ENCODE peak calls at places on chromosomes 3 and 15, in six cellular contexts. O is GM20000, T is M059J, G is endodermal cell, P is skeletal muscle cell, R is midbrain. J is an unnamed sample.

GRCh38 chr3:9420850-9421549 is 23.6 kb downstream of the SETD5 start:
- DNase-seq in O (no peak), G (no peak), R (no peak), P (no peak), T (peak), J (no peak)

GRCh38 chr15:101613130-101614000 is 38.8 kb downstream of the TM2D3 start:
- DNase-seq in R (peak), T (peak), P (peak), O (no peak), G (no peak), J (no peak)

GRCh38 chr3:80213076-80213475 is 445.3 kb upstream of the ROBO1 start:
- DNase-seq in R (no peak), G (no peak), T (no peak), O (no peak), P (peak), J (no peak)

GRCh38 chr3:104291878-104292277 is 1074.8 kb upstream of the ALCAM start:
- DNase-seq in G (no peak), O (no peak), P (no peak), R (no peak), T (peak), J (no peak)

GRCh38 chr3:139113766-139114165 is 69.1 kb upstream of the PRR23C start:
- DNase-seq in O (no peak), T (no peak), P (no peak), G (no peak), R (no peak), J (no peak)

GRCh38 chr3:188158731-188159355 is 4.9 kb downstream of the LPP start:
- DNase-seq in G (no peak), R (no peak), P (no peak), O (no peak), T (no peak), J (no peak)

GRCh38 chr3:70120360-70120966 is 120.9 kb downstream of the SAMMSON start:
- DNase-seq in O (peak), G (peak), P (no peak), R (peak), T (peak), J (peak)

GRCh38 chr3:45545476-45545875 is 49.1 kb upstream of the LIMD1 start:
- DNase-seq in O (no peak), R (peak), P (no peak), T (peak), G (peak), J (no peak)

GRCh38 chr15:68054658-68055223 is 626 bp downstream of the PIAS1 start:
- DNase-seq in T (peak), G (peak), P (no peak), O (peak), R (peak), J (peak)

GRCh38 chr3:15295506-15295905 is 36.9 kb downstream of the SH3BP5 start:
- DNase-seq in R (no peak), O (no peak), G (no peak), P (no peak), T (peak), J (no peak)

GRCh38 chr3:110579841-110580550 is 491.6 kb upstream of the NECTIN3 start:
- DNase-seq in R (no peak), O (no peak), P (no peak), T (peak), G (no peak), J (no peak)

GRCh38 chr15:39874890-39875549 is 45.0 kb downstream of the GPR176 start:
- DNase-seq in R (peak), G (peak), T (peak), P (no peak), O (no peak), J (no peak)

GRCh38 chr15:31280037-31280830 is 46.4 kb upstream of the KLF13 start:
- DNase-seq in G (peak), P (no peak), R (peak), T (no peak), O (no peak), J (peak)

GRCh38 chr15:52112203-52112750 is 298 bp downstream of the BCL2L10 start:
- DNase-seq in P (no peak), T (no peak), R (no peak), G (peak), O (peak), J (peak)

GRCh38 chr15:93974804-93975481 is 256.4 kb upstream of the MCTP2 start:
- DNase-seq in O (no peak), R (peak), G (peak), P (peak), T (peak), J (peak)

GRCh38 chr3:44825264-44825925 is 36.3 kb upstream of the TMEM42 start:
- DNase-seq in P (peak), T (peak), G (no peak), O (peak), R (no peak), J (no peak)

GRCh38 chr15:74265046-74265639 is 29.0 kb downstream of the CCDC33 start:
- DNase-seq in P (no peak), G (peak), O (peak), T (peak), R (no peak), J (peak)

GRCh38 chr3:14494973-14495300 is 45.2 kb downstream of the GRIP2 start:
- DNase-seq in R (no peak), T (no peak), O (no peak), P (no peak), G (no peak), J (no peak)

GRCh38 chr3:95442766-95443165 is 1371.6 kb upstream of the EPHA6 start:
- DNase-seq in R (no peak), O (no peak), P (no peak), G (no peak), T (no peak), J (no peak)

GRCh38 chr15:92663250-92663951 is 7.8 kb upstream of the FAM174B start:
- DNase-seq in G (peak), P (no peak), R (no peak), O (peak), T (peak), J (no peak)

GRCh38 chr3:53109822-53110771 is 20.1 kb downstream of the RFT1 start:
- DNase-seq in O (peak), T (no peak), G (peak), R (peak), P (peak), J (peak)

GRCh38 chr3:104992618-104993017 is 374.1 kb upstream of the ALCAM start:
- DNase-seq in G (no peak), R (no peak), O (no peak), T (no peak), P (no peak), J (no peak)

GRCh38 chr3:44883999-44884431 is 9.6 kb downstream of the TGM4 start:
- DNase-seq in O (no peak), G (peak), R (no peak), P (peak), T (peak), J (no peak)

GRCh38 chr3:178507507-178508442 is 28.5 kb upstream of the KCNMB2 start:
- DNase-seq in O (no peak), T (no peak), P (no peak), G (no peak), R (no peak), J (no peak)

GRCh38 chr15:62909257-62909656 is 133.3 kb upstream of the TPM1 start:
- DNase-seq in R (no peak), P (no peak), T (no peak), G (no peak), O (no peak), J (no peak)

GRCh38 chr3:105032541-105032940 is 334.2 kb upstream of the ALCAM start:
- DNase-seq in P (no peak), T (no peak), O (no peak), R (no peak), G (no peak), J (no peak)

GRCh38 chr3:183094711-183095110 is 4.6 kb downstream of the MCCC1 start:
- DNase-seq in G (no peak), O (no peak), P (no peak), T (peak), R (no peak), J (no peak)

GRCh38 chr3:37099469-37099868 is 74.9 kb downstream of the LRRFIP2 start:
- DNase-seq in R (no peak), G (no peak), O (no peak), P (no peak), T (no peak), J (no peak)

GRCh38 chr3:14483286-14483685 is 56.9 kb downstream of the GRIP2 start:
- DNase-seq in T (no peak), R (no peak), G (no peak), P (no peak), O (no peak), J (no peak)

GRCh38 chr3:28575748-28576589 is 227.3 kb upstream of the AZI2 start:
- DNase-seq in P (no peak), G (peak), R (peak), O (peak), T (peak), J (peak)

GRCh38 chr3:23481660-23482278 is 278.6 kb downstream of the UBE2E2 start:
- DNase-seq in T (no peak), G (no peak), O (no peak), P (no peak), R (no peak), J (no peak)

GRCh38 chr3:38111696-38112377 is 25.1 kb downstream of the ACAA1 start:
- DNase-seq in O (no peak), P (no peak), G (peak), R (no peak), T (no peak), J (no peak)

J was measured in H7.